ENCODE peak calls at places on chromosomes 2 and 18, in nine cellular contexts. J is iPS-NIHi11, K is fibroblast of mammary gland, E is HTR-8/SVneo, X is mesendoderm, T is cardiac fibroblast, F is endothelial cell, G is globus pallidus, D is fibroblast of pulmonary artery. W is an unnamed sample.

GRCh38 chr2:179995735-179996134 is 11.4 kb downstream of the CWC22 start:
- DNase-seq in J (no peak), K (no peak), E (no peak), X (no peak), T (no peak), F (no peak), G (no peak), D (no peak), W (no peak)

GRCh38 chr2:46303822-46304221 is 6.6 kb downstream of the EPAS1 start:
- DNase-seq in J (no peak), K (no peak), E (no peak), X (no peak), T (no peak), F (no peak), G (no peak), D (no peak), W (no peak)

GRCh38 chr2:231525248-231526163 is 4.7 kb downstream of the NMUR1 start:
- DNase-seq in J (no peak), K (no peak), E (no peak), X (no peak), T (no peak), F (no peak), G (no peak), D (no peak), W (no peak)

GRCh38 chr18:4450065-4450676 is 4.9 kb downstream of the DLGAP1 start:
- DNase-seq in J (no peak), K (no peak), E (no peak), X (peak; percentile 18), T (no peak), F (no peak), G (no peak), D (no peak), W (no peak)

GRCh38 chr18:36403896-36404824 is 106.6 kb downstream of the FHOD3 start:
- DNase-seq in J (no peak), K (no peak), E (no peak), X (peak; percentile 37), T (no peak), F (no peak), G (no peak), D (no peak), W (no peak)

GRCh38 chr2:114005110-114005783 is 115.4 kb downstream of the ACTR3 start:
- DNase-seq in J (no peak), K (no peak), E (no peak), X (no peak), T (no peak), F (no peak), G (no peak), D (no peak), W (no peak)

GRCh38 chr2:216222650-216223352 is 113.7 kb downstream of the XRCC5 start:
- DNase-seq in J (no peak), K (peak; percentile 51), E (no peak), X (peak; percentile 62), T (peak; percentile 71), F (no peak), G (no peak), D (peak; percentile 40), W (peak; percentile 29)

GRCh38 chr2:9251154-9252001 is 44.8 kb downstream of the ASAP2 start:
- DNase-seq in J (no peak), K (peak; percentile 85), E (peak; percentile 94), X (no peak), T (peak; percentile 84), F (no peak), G (no peak), D (peak; percentile 80), W (no peak)

GRCh38 chr2:9753665-9754531 is 89.4 kb upstream of the TAF1B start:
- DNase-seq in J (no peak), K (no peak), E (no peak), X (no peak), T (no peak), F (no peak), G (no peak), D (no peak), W (no peak)

GRCh38 chr2:120326048-120326447 is 19.9 kb upstream of the INHBB start:
- DNase-seq in J (no peak), K (no peak), E (no peak), X (no peak), T (no peak), F (no peak), G (no peak), D (no peak), W (no peak)

GRCh38 chr2:75325594-75325993 is 126.3 kb upstream of the TACR1 start:
- DNase-seq in J (peak; percentile 33), K (no peak), E (no peak), X (peak; percentile 52), T (no peak), F (no peak), G (no peak), D (no peak), W (no peak)

GRCh38 chr2:20212871-20213503 is 11.9 kb downstream of the SDC1 start:
- DNase-seq in J (no peak), K (no peak), E (no peak), X (no peak), T (no peak), F (no peak), G (no peak), D (no peak), W (no peak)

GRCh38 chr2:142422769-142423168 is 292.0 kb upstream of the LRP1B start:
- DNase-seq in J (no peak), K (no peak), E (no peak), X (no peak), T (no peak), F (no peak), G (no peak), D (no peak), W (no peak)

GRCh38 chr18:49028801-49029506 is 78.2 kb upstream of the SMAD7 start:
- DNase-seq in J (no peak), K (no peak), E (no peak), X (no peak), T (no peak), F (no peak), G (no peak), D (no peak), W (no peak)

GRCh38 chr2:108454440-108454839 is 5.4 kb downstream of the GCC2 start:
- DNase-seq in J (no peak), K (no peak), E (no peak), X (no peak), T (peak; percentile 11), F (no peak), G (no peak), D (peak; percentile 4), W (no peak)

GRCh38 chr2:25310690-25310964 is 31.1 kb downstream of the DNMT3A start:
- DNase-seq in J (no peak), K (no peak), E (no peak), X (no peak), T (no peak), F (no peak), G (no peak), D (no peak), W (no peak)

GRCh38 chr18:22868831-22869230 is 64.3 kb upstream of the RBBP8 start:
- DNase-seq in J (no peak), K (no peak), E (no peak), X (no peak), T (no peak), F (no peak), G (no peak), D (no peak), W (no peak)

GRCh38 chr2:127161176-127162136 is 54.5 kb upstream of the BIN1 start:
- DNase-seq in J (no peak), K (no peak), E (no peak), X (no peak), T (no peak), F (no peak), G (no peak), D (no peak), W (no peak)

GRCh38 chr2:45237128-45237527 is 227.9 kb upstream of the SIX2 start:
- DNase-seq in J (no peak), K (no peak), E (peak; percentile 25), X (no peak), T (peak; percentile 72), F (no peak), G (no peak), D (peak; percentile 54), W (no peak)

GRCh38 chr18:2654828-2655152 is 736 bp upstream of the SMCHD1 start:
- DNase-seq in J (peak; percentile 51), K (no peak), E (no peak), X (peak; percentile 13), T (no peak), F (no peak), G (no peak), D (no peak), W (no peak)

GRCh38 chr2:9972621-9973445 is 21.3 kb downstream of the GRHL1 start:
- DNase-seq in J (peak; percentile 37), K (peak; percentile 91), E (no peak), X (no peak), T (peak; percentile 62), F (no peak), G (no peak), D (peak; percentile 47), W (no peak)

GRCh38 chr2:233414777-233415570 is 60.7 kb downstream of the DGKD start:
- DNase-seq in J (no peak), K (peak; percentile 59), E (peak; percentile 61), X (no peak), T (peak; percentile 44), F (no peak), G (no peak), D (no peak), W (no peak)

GRCh38 chr2:202278944-202279343 is 13.4 kb downstream of the NOP58 start:
- DNase-seq in J (peak; percentile 38), K (peak; percentile 79), E (peak; percentile 61), X (peak; percentile 59), T (peak; percentile 82), F (peak; percentile 13), G (peak; percentile 49), D (peak; percentile 88), W (no peak)

GRCh38 chr2:26245810-26246209 is 1.1 kb downstream of the HADHB start:
- DNase-seq in J (no peak), K (peak; percentile 30), E (no peak), X (peak; percentile 27), T (peak; percentile 15), F (no peak), G (no peak), D (peak; percentile 7), W (no peak)

GRCh38 chr2:109531221-109531620 is 82.5 kb downstream of the SEPTIN10 start:
- DNase-seq in J (no peak), K (no peak), E (no peak), X (no peak), T (no peak), F (no peak), G (no peak), D (no peak), W (no peak)

GRCh38 chr2:187497858-187498463 is 49.9 kb upstream of the CALCRL start:
- DNase-seq in J (no peak), K (peak; percentile 37), E (no peak), X (no peak), T (peak; percentile 43), F (no peak), G (peak; percentile 3), D (peak; percentile 38), W (no peak)

W was measured in H9.